ENCODE peak calls at places on chromosomes 3 and 15, in four cellular contexts. U, C, Q and M are unnamed samples.

GRCh38 chr3:195580733-195581443 is 2.9 kb downstream of the APOD start:
- DNase-seq in U (no peak), C (peak; percentile 38), Q (peak; percentile 78), M (no peak)

GRCh38 chr3:83633758-83634157 is 1325.0 kb upstream of the CADM2 start:
- DNase-seq in U (no peak), C (no peak), Q (no peak), M (no peak)

GRCh38 chr3:8348076-8348475 is 153.5 kb upstream of the LMCD1 start:
- DNase-seq in U (no peak), C (no peak), Q (no peak), M (no peak)

GRCh38 chr15:82312611-82313349 is 36.5 kb downstream of the GOLGA6L10 start:
- DNase-seq in U (no peak), C (peak; percentile 18), Q (peak; percentile 26), M (no peak)

GRCh38 chr3:128080323-128080898 is 28.2 kb downstream of the SEC61A1 start:
- DNase-seq in U (no peak), C (peak; percentile 70), Q (no peak), M (no peak)

GRCh38 chr3:37024092-37024491 is 30.8 kb downstream of the MLH1 start:
- DNase-seq in U (no peak), C (peak; percentile 34), Q (no peak), M (no peak)

GRCh38 chr3:27467545-27467944 is 16.6 kb downstream of the SLC4A7 start:
- DNase-seq in U (no peak), C (peak; percentile 71), Q (peak; percentile 35), M (no peak)

GRCh38 chr15:100152463-100152862 is 189.3 kb downstream of the ADAMTS17 start:
- DNase-seq in U (no peak), C (no peak), Q (peak; percentile 49), M (no peak)

GRCh38 chr3:189353318-189353958 is 181.7 kb downstream of the TPRG1 start:
- DNase-seq in U (no peak), C (no peak), Q (no peak), M (no peak)

GRCh38 chr3:143901105-143901504 is 52.8 kb upstream of the SLC9A9 start:
- DNase-seq in U (no peak), C (peak; percentile 84), Q (peak; percentile 47), M (no peak)

GRCh38 chr3:133124511-133124910 is 86.3 kb downstream of the TMEM108 start:
- DNase-seq in U (no peak), C (peak; percentile 13), Q (peak; percentile 86), M (no peak)

GRCh38 chr3:195810455-195810845 is 1.3 kb downstream of the MUC4 start:
- DNase-seq in U (no peak), C (no peak), Q (no peak), M (no peak)

GRCh38 chr3:24220859-24221657 is 273.6 kb downstream of the THRB start:
- DNase-seq in U (no peak), C (peak; percentile 91), Q (peak; percentile 58), M (no peak)

GRCh38 chr15:82165948-82166376 is 96.6 kb downstream of the EFL1 start:
- DNase-seq in U (no peak), C (peak; percentile 19), Q (no peak), M (no peak)